ENCODE peak calls at places on chromosomes 6 and 20, in six cellular contexts. Y is mesendoderm; C is brain microvascular endothelial cell; M is neural progenitor cell; B is CD8-positive, alpha-beta T cell; L is Panc1. X is an unnamed sample.

GRCh38 chr6:74269601-74269860 is 573.5 kb downstream of the CD109 start:
- DNase-seq in Y (no peak), C (no peak), M (no peak), B (no peak), L (no peak), X (no peak)

GRCh38 chr6:25301358-25301757 is 22.2 kb downstream of the CARMIL1 start:
- DNase-seq in Y (no peak), C (no peak), M (no peak), B (no peak), L (no peak), X (no peak)

GRCh38 chr6:37137201-37137880 is 32.6 kb upstream of the PIM1 start:
- DNase-seq in Y (peak; percentile 100), C (peak; percentile 99), M (peak; percentile 93), B (no peak), L (no peak), X (peak; percentile 28)

GRCh38 chr6:13863699-13864155 is 49.4 kb upstream of the MCUR1 start:
- DNase-seq in Y (peak; percentile 72), C (no peak), M (no peak), B (no peak), L (no peak), X (no peak)

GRCh38 chr6:96075826-96076225 is 60.1 kb downstream of the FUT9 start:
- DNase-seq in Y (no peak), C (no peak), M (no peak), B (no peak), L (no peak), X (no peak)

GRCh38 chr6:32195902-32196681 is 3.6 kb upstream of the GPSM3 start:
- DNase-seq in Y (peak; percentile 94), C (peak; percentile 91), M (peak; percentile 93), B (peak; percentile 63), L (no peak), X (peak; percentile 76)

GRCh38 chr20:46368902-46369268 is 37.5 kb downstream of the ELMO2 start:
- DNase-seq in Y (no peak), C (no peak), M (no peak), B (no peak), L (no peak), X (no peak)

GRCh38 chr6:36625161-36625919 is 31.2 kb downstream of the SRSF3 start:
- DNase-seq in Y (no peak), C (peak; percentile 46), M (peak; percentile 1), B (no peak), L (no peak), X (no peak)

GRCh38 chr6:958531-958930 is 265.6 kb upstream of the EXOC2 start:
- DNase-seq in Y (peak; percentile 26), C (peak; percentile 74), M (no peak), B (no peak), L (no peak), X (no peak)

GRCh38 chr20:42024653-42025052 is 406.5 kb upstream of the CHD6 start:
- DNase-seq in Y (peak; percentile 74), C (no peak), M (peak; percentile 78), B (no peak), L (no peak), X (no peak)

GRCh38 chr20:60053125-60053812 is 95.0 kb downstream of the CDH26 start:
- DNase-seq in Y (no peak), C (no peak), M (no peak), B (no peak), L (no peak), X (no peak)

GRCh38 chr6:26249959-26250805 is 114.8 kb upstream of the BTN3A2 start:
- DNase-seq in Y (peak; percentile 95), C (peak; percentile 64), M (peak; percentile 93), B (peak; percentile 79), L (no peak), X (peak; percentile 79)

GRCh38 chr6:37602360-37602759 is 95.3 kb downstream of the MDGA1 start:
- DNase-seq in Y (no peak), C (no peak), M (no peak), B (no peak), L (no peak), X (no peak)

GRCh38 chr20:12199703-12200102 is 282.0 kb downstream of the BTBD3 start:
- DNase-seq in Y (peak; percentile 42), C (no peak), M (no peak), B (no peak), L (no peak), X (no peak)

GRCh38 chr20:61350500-61351250 is 98.6 kb downstream of the CDH4 start:
- DNase-seq in Y (peak; percentile 43), C (no peak), M (no peak), B (no peak), L (no peak), X (no peak)

GRCh38 chr6:95133578-95133977 is 443.8 kb upstream of the MANEA start:
- DNase-seq in Y (peak; percentile 21), C (no peak), M (peak; percentile 30), B (no peak), L (peak; percentile 7), X (no peak)

GRCh38 chr20:62804021-62804631 is 509 bp upstream of the OGFR start:
- DNase-seq in Y (no peak), C (no peak), M (no peak), B (peak; percentile 25), L (no peak), X (no peak)

GRCh38 chr6:73858376-73858775 is 162.4 kb downstream of the CD109 start:
- DNase-seq in Y (no peak), C (no peak), M (no peak), B (no peak), L (no peak), X (no peak)

GRCh38 chr20:14984768-14985622 is 647.6 kb upstream of the FLRT3 start:
- DNase-seq in Y (no peak), C (peak; percentile 10), M (no peak), B (no peak), L (no peak), X (no peak)

GRCh38 chr20:63963348-63963741 is 6.4 kb downstream of the ZNF512B start:
- DNase-seq in Y (no peak), C (no peak), M (no peak), B (no peak), L (no peak), X (no peak)

GRCh38 chr20:63962426-63963347 is 6.5 kb upstream of the UCKL1 start:
- DNase-seq in Y (no peak), C (no peak), M (no peak), B (no peak), L (no peak), X (no peak)

GRCh38 chr20:63963784-63964301 is 5.9 kb downstream of the ZNF512B start:
- DNase-seq in Y (no peak), C (no peak), M (no peak), B (no peak), L (no peak), X (no peak)

GRCh38 chr20:63966172-63966943 is 3.4 kb downstream of the ZNF512B start:
- DNase-seq in Y (no peak), C (no peak), M (no peak), B (no peak), L (no peak), X (no peak)

DNA sequence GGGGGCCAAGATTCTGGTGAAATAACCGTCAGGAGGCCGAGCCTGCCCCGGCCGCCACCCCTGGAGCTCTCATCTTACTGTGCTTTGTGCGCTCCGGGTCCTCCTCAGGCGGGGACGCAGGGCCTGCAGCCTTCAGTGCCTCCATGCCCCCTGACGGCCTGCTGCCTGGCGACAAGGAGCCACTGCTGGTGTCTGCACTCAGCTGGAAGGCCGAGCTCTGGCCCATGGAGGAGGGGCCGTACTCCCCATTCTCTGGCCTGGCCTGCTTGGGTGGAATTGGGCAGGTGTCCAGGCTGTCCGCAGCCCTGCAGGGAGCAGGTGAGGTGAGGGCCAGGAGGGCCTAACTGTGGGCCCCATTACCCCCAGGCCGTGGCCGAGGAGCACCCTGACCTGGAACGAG is 5.3 kb downstream of the ZNF512B start:
- DNase-seq in Y (no peak), C (no peak), M (no peak), B (no peak), L (no peak), X (no peak)
- H3K36me3 ChIP-seq in Y (peaks cover 11% of the 10 kb centered on the region), C (peaks cover 63% of the 10 kb centered on the region), M (no peaks in the 10 kb centered on the region), B (peaks cover 7% of the 10 kb centered on the region), L (no peaks in the 10 kb centered on the region), X (peaks cover 3% of the 10 kb centered on the region)

GRCh38 chr6:84222426-84222825 is 5.0 kb downstream of the CEP162 start:
- DNase-seq in Y (no peak), C (no peak), M (no peak), B (no peak), L (no peak), X (no peak)

GRCh38 chr6:84228198-84228543 is 728 bp upstream of the CEP162 start:
- DNase-seq in Y (no peak), C (no peak), M (no peak), B (no peak), L (no peak), X (no peak)

GRCh38 chr6:84224251-84224650 is 3.2 kb downstream of the CEP162 start:
- DNase-seq in Y (no peak), C (no peak), M (no peak), B (no peak), L (no peak), X (no peak)

GRCh38 chr6:84227434-84228197 is at the start of gene CEP162:
- DNase-seq in Y (peak; percentile 96), C (peak; percentile 90), M (peak; percentile 93), B (peak; percentile 92), L (peak; percentile 87), X (peak; percentile 93)

DNA sequence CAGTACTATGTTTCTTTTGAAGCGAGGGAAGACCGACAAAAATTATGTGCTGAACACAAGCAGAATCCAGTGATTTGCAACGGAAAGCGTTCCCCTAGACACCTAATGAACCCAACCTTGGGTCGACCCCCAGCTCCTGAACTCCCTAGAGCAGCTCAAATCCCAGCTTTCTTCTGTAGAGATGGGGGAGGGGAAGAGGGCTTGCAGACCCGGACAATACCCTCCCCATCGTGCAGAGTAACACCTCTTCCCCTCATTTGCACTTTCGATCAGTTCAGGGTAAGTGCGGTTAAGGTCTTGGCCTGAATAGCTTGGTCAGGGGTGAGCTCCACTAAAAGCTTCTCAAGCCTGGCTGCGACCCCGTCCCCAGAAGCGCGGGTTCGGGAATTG is 404 bp downstream of the CEP162 start:
- DNase-seq in Y (peak; percentile 59), C (no peak), M (peak; percentile 57), B (no peak), L (no peak), X (no peak)
- H3K27ac ChIP-seq in Y (no peak overlapping the region), C (peak overlapping the region; percentile 75), M (no peak overlapping the region), B (peak overlapping the region; percentile 58), L (peak overlapping the region; percentile 93), X (peak overlapping the region; percentile 69)

GRCh38 chr6:112148103-112148502 is 60.7 kb downstream of the FAM229B start:
- DNase-seq in Y (no peak), C (no peak), M (no peak), B (no peak), L (no peak), X (no peak)
- H3K36me3 ChIP-seq in Y (no peaks in the 10 kb centered on the region), C (peaks cover 49% of the 10 kb centered on the region), M (no peaks in the 10 kb centered on the region), B (no peaks in the 10 kb centered on the region), L (no peaks in the 10 kb centered on the region), X (no peaks in the 10 kb centered on the region)

DNA sequence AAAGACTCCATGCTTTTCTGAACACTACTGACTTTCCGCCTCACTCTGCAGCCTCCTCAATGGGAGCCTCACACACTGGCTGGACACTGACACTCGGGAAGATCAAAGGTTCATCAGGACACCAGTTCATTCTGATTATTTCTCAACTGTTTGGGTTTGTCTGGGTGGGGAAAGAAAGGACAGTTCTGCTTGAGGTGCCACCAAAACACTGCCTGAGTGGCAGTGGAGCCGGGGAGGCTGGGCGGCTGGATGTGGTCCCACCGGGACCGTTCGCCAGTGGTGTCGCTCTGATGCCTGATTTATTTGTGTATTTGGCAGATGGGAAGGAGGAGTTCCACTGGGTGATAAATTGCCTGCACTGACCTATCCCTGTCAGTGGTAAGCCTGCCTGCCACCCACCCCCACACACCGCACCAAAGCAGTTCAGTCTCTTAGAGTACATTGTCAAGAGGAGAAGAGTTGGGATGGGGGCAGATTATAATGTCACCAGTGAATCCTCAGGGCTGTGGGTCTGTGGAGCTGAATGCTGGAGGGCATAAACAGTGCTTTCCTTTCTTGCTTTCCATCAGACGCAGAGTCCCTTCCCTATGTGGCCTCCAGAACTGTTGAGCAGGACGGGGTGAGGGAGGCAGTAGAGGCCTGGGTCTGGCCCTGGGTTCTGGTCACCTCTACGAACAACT is 49.8 kb downstream of the EDN1 start:
- DNase-seq in Y (no peak), C (no peak), M (no peak), B (no peak), L (no peak), X (no peak)
- H3K27ac ChIP-seq in Y (no peak overlapping the region), C (no peak overlapping the region), M (no peak overlapping the region), B (no peak overlapping the region), L (peak overlapping the region; percentile 98), X (no peak overlapping the region)